ENCODE peak calls at places on chromosomes 4 and X, in eight cellular contexts. F is mammary epithelial cell, O is AG04450, G is dorsolateral prefrontal cortex, X is body of pancreas, Y is astrocyte, L is astrocyte of the spinal cord, W is ovary. T is an unnamed sample.
A peak's percentile ranks its signal among the peaks of the same experiment; 100 is the strongest.

GRCh38 chrX:35292522-35292921 is 349.9 kb downstream of the FAM47B start:
- DNase-seq in F (no peak), O (no peak), G (no peak), X (no peak), Y (no peak), L (no peak), W (no peak), T (no peak)

GRCh38 chr4:52051615-52052474 is 741 bp downstream of the SPATA18 start:
- DNase-seq in F (peak; percentile 97), O (peak; percentile 68), G (peak; percentile 38), X (peak; percentile 73), Y (peak; percentile 88), L (peak; percentile 91), W (peak; percentile 30), T (peak; percentile 95)

GRCh38 chr4:123315617-123316016 is 81.0 kb upstream of the SPRY1 start:
- DNase-seq in F (no peak), O (no peak), G (no peak), X (no peak), Y (no peak), L (no peak), W (no peak), T (no peak)

GRCh38 chrX:136437774-136438173 is 50.0 kb upstream of the BRS3 start:
- DNase-seq in F (no peak), O (no peak), G (no peak), X (peak; percentile 26), Y (no peak), L (no peak), W (no peak), T (no peak)

GRCh38 chr4:94036964-94037363 is 170.7 kb upstream of the SMARCAD1 start:
- DNase-seq in F (no peak), O (no peak), G (no peak), X (no peak), Y (no peak), L (peak; percentile 16), W (no peak), T (no peak)

GRCh38 chr4:1603413-1604135 is 80.5 kb downstream of the FAM53A start:
- DNase-seq in F (no peak), O (no peak), G (no peak), X (no peak), Y (no peak), L (no peak), W (no peak), T (no peak)

GRCh38 chr4:52863324-52863723 is 1.2 kb downstream of the RASL11B start:
- DNase-seq in F (no peak), O (no peak), G (no peak), X (no peak), Y (no peak), L (no peak), W (no peak), T (no peak)

GRCh38 chrX:110087485-110088356 is 84.8 kb downstream of the TMEM164 start:
- DNase-seq in F (peak; percentile 94), O (peak; percentile 81), G (no peak), X (no peak), Y (peak; percentile 94), L (peak; percentile 91), W (no peak), T (peak; percentile 95)

GRCh38 chr4:98786866-98787265 is 128.5 kb upstream of the TSPAN5 start:
- DNase-seq in F (no peak), O (no peak), G (no peak), X (no peak), Y (no peak), L (no peak), W (no peak), T (no peak)

GRCh38 chr4:147526272-147526654 is 45.4 kb downstream of the EDNRA start:
- DNase-seq in F (no peak), O (no peak), G (no peak), X (no peak), Y (no peak), L (no peak), W (no peak), T (no peak)

GRCh38 chr4:61543976-61544375 is 343.9 kb downstream of the ADGRL3 start:
- DNase-seq in F (peak; percentile 77), O (no peak), G (no peak), X (no peak), Y (no peak), L (no peak), W (no peak), T (peak; percentile 92)

GRCh38 chr4:102623622-102624021 is 122.5 kb downstream of the NFKB1 start:
- DNase-seq in F (no peak), O (peak; percentile 48), G (no peak), X (peak; percentile 26), Y (peak; percentile 61), L (peak; percentile 82), W (no peak), T (no peak)

GRCh38 chr4:182736207-182736606 is 181.0 kb downstream of the DCTD start:
- DNase-seq in F (peak; percentile 84), O (no peak), G (no peak), X (no peak), Y (no peak), L (no peak), W (no peak), T (peak; percentile 88)

GRCh38 chr4:80306255-80306654 is 29.3 kb upstream of the CFAP299 start:
- DNase-seq in F (peak; percentile 43), O (no peak), G (no peak), X (no peak), Y (peak; percentile 69), L (peak; percentile 45), W (no peak), T (peak; percentile 75)

GRCh38 chr4:52911684-52912294 is 49.7 kb downstream of the RASL11B start:
- DNase-seq in F (peak; percentile 73), O (no peak), G (peak; percentile 51), X (peak; percentile 86), Y (peak; percentile 14), L (peak; percentile 63), W (peak; percentile 58), T (peak; percentile 76)

GRCh38 chr4:145935253-145936141 is 3.1 kb downstream of the ZNF827 start:
- DNase-seq in F (no peak), O (no peak), G (no peak), X (peak; percentile 42), Y (no peak), L (no peak), W (peak; percentile 77), T (no peak)

GRCh38 chr4:77819409-77819835 is 254 bp upstream of the CNOT6L start:
- DNase-seq in F (no peak), O (no peak), G (peak; percentile 9), X (no peak), Y (no peak), L (peak; percentile 19), W (no peak), T (no peak)

GRCh38 chrX:16671005-16671404 is 21.0 kb downstream of the S100G start:
- DNase-seq in F (peak; percentile 25), O (no peak), G (peak; percentile 4), X (no peak), Y (peak; percentile 32), L (peak; percentile 70), W (no peak), T (peak; percentile 23)

GRCh38 chrX:154526901-154527675 is 11.1 kb upstream of the FAM3A start:
- DNase-seq in F (peak; percentile 69), O (no peak), G (peak; percentile 77), X (peak; percentile 84), Y (peak; percentile 58), L (peak; percentile 78), W (peak; percentile 82), T (peak; percentile 76)
- H3K4me3 ChIP-seq in F (peak overlapping the region; percentile 15), O (no peak overlapping the region), G (peak overlapping the region; percentile 37), X (no peak overlapping the region), Y (peak overlapping the region; percentile 55), L (peak overlapping the region; percentile 25), W (peak overlapping the region; percentile 23), T (peak overlapping the region; percentile 29)

GRCh38 chrX:131830400-131831184 is 192.5 kb upstream of the STK26 start:
- DNase-seq in F (peak; percentile 40), O (no peak), G (peak; percentile 65), X (peak; percentile 86), Y (peak; percentile 30), L (peak; percentile 83), W (peak; percentile 71), T (peak; percentile 30)

GRCh38 chrX:131826572-131826971 is 196.5 kb upstream of the STK26 start:
- DNase-seq in F (no peak), O (no peak), G (no peak), X (no peak), Y (no peak), L (no peak), W (no peak), T (no peak)

GRCh38 chrX:131828482-131828881 is 194.6 kb upstream of the STK26 start:
- DNase-seq in F (no peak), O (no peak), G (no peak), X (peak; percentile 20), Y (no peak), L (no peak), W (no peak), T (no peak)

GRCh38 chrX:131831185-131831520 is 191.9 kb upstream of the STK26 start:
- DNase-seq in F (no peak), O (no peak), G (no peak), X (no peak), Y (no peak), L (no peak), W (no peak), T (no peak)

GRCh38 chrX:131827935-131828334 is 195.2 kb upstream of the STK26 start:
- DNase-seq in F (no peak), O (no peak), G (no peak), X (no peak), Y (no peak), L (peak; percentile 20), W (no peak), T (no peak)
- TF ChIP-seq CTCF in F (peak; percentile 38), O (no peak), G (peak; percentile 39), X (peak; percentile 3), Y (no peak), L (no peak), W (no peak), T (no peak)

GRCh38 chr4:21544410-21544809 is 404.2 kb downstream of the KCNIP4 start:
- DNase-seq in F (no peak), O (no peak), G (no peak), X (peak; percentile 14), Y (no peak), L (no peak), W (no peak), T (no peak)

GRCh38 chr4:21543514-21543913 is 405.1 kb downstream of the KCNIP4 start:
- DNase-seq in F (no peak), O (no peak), G (no peak), X (no peak), Y (no peak), L (no peak), W (no peak), T (no peak)
- H3K4me3 ChIP-seq in F (no peak overlapping the region), O (no peak overlapping the region), G (no peak overlapping the region), X (no peak overlapping the region), Y (no peak overlapping the region), L (no peak overlapping the region), W (no peak overlapping the region), T (no peak overlapping the region)

GRCh38 chr4:22514431-22514830 is 1.4 kb downstream of the ADGRA3 start:
- DNase-seq in F (no peak), O (no peak), G (no peak), X (no peak), Y (peak; percentile 35), L (peak; percentile 64), W (no peak), T (no peak)

GRCh38 chr4:22512306-22512705 is 3.6 kb downstream of the ADGRA3 start:
- DNase-seq in F (no peak), O (no peak), G (no peak), X (no peak), Y (no peak), L (no peak), W (no peak), T (no peak)

GRCh38 chr4:22514001-22514400 is 1.9 kb downstream of the ADGRA3 start:
- DNase-seq in F (peak; percentile 52), O (peak; percentile 55), G (no peak), X (no peak), Y (peak; percentile 86), L (peak; percentile 71), W (no peak), T (no peak)

GRCh38 chr4:22515888-22516541 is at the start of gene ADGRA3:
- DNase-seq in F (peak; percentile 72), O (no peak), G (peak; percentile 62), X (peak; percentile 86), Y (peak; percentile 53), L (peak; percentile 75), W (peak; percentile 82), T (no peak)

GRCh38 chr4:22515145-22515887 is 550 bp downstream of the ADGRA3 start:
- DNase-seq in F (peak; percentile 74), O (no peak), G (peak; percentile 33), X (peak; percentile 85), Y (peak; percentile 72), L (peak; percentile 75), W (peak; percentile 72), T (peak; percentile 60)
- TF ChIP-seq CTCF in F (no peak), O (peak; percentile 16), G (no peak), X (peak; percentile 42), Y (no peak), L (peak; percentile 22), W (no peak), T (peak; percentile 24)

T was measured in bronchial epithelial cell.